ENCODE peak calls at places on chromosomes 4 and X, in ten cellular contexts. N, I, W, Z, P, Q, L, U, A and F are unnamed samples.
A peak's percentile ranks its signal among the peaks of the same experiment; 100 is the strongest.

GRCh38 chr4:154560824-154561231 is 2.0 kb upstream of the FGB start:
- DNase-seq in I (no peak), Z (no peak), N (no peak), L (no peak), U (no peak), Q (no peak), P (no peak), W (no peak), A (no peak), F (no peak)

GRCh38 chr4:104989363-104989762 is 157.3 kb upstream of the TET2 start:
- DNase-seq in N (no peak), Q (no peak), A (no peak), P (no peak), Z (no peak), L (no peak), U (no peak), I (no peak), W (peak; percentile 4), F (no peak)

GRCh38 chr4:48173055-48173991 is 39.3 kb upstream of the TXK start:
- DNase-seq in L (no peak), U (no peak), Q (peak; percentile 41), Z (no peak), I (no peak), N (peak; percentile 89), A (no peak), P (peak; percentile 88), W (peak; percentile 36), F (no peak)

GRCh38 chr4:11189756-11190155 is 238.9 kb downstream of the HS3ST1 start:
- DNase-seq in Q (no peak), P (peak; percentile 48), Z (no peak), A (no peak), U (no peak), L (no peak), N (no peak), I (no peak), W (no peak), F (no peak)

GRCh38 chr4:185396724-185397402 is at the start of gene ANKRD37:
- DNase-seq in U (peak; percentile 35), I (no peak), Q (peak; percentile 42), A (no peak), W (no peak), L (no peak), Z (peak; percentile 62), P (peak; percentile 76), N (peak; percentile 45), F (no peak)

GRCh38 chr4:113762851-113763172 is 1.3 kb upstream of the CAMK2D start:
- DNase-seq in A (no peak), W (no peak), P (no peak), L (no peak), Q (no peak), U (no peak), N (no peak), I (no peak), Z (no peak), F (no peak)

GRCh38 chr4:138898282-138898681 is 117.3 kb upstream of the NOCT start:
- DNase-seq in I (no peak), N (peak; percentile 78), A (no peak), W (no peak), Z (no peak), L (no peak), U (no peak), P (peak; percentile 39), Q (no peak), F (peak; percentile 25)

GRCh38 chrX:39677987-39678840 is 419.5 kb downstream of the BCOR start:
- DNase-seq in I (no peak), P (no peak), U (no peak), A (no peak), W (no peak), N (no peak), L (no peak), Z (no peak), Q (no peak), F (no peak)

GRCh38 chr4:53050361-53050774 is 188.3 kb downstream of the RASL11B start:
- DNase-seq in N (no peak), Q (no peak), P (no peak), L (no peak), Z (no peak), W (no peak), A (no peak), I (no peak), U (no peak), F (no peak)

GRCh38 chr4:53055716-53056413 is 193.7 kb downstream of the RASL11B start:
- DNase-seq in Z (no peak), I (no peak), W (no peak), L (no peak), N (no peak), P (no peak), Q (no peak), U (no peak), A (no peak), F (no peak)

GRCh38 chr4:53059253-53059652 is 197.1 kb downstream of the RASL11B start:
- DNase-seq in U (no peak), L (no peak), Q (no peak), Z (no peak), A (no peak), P (no peak), N (no peak), W (no peak), I (no peak), F (no peak)

GRCh38 chr4:53057679-53058078 is 195.6 kb downstream of the RASL11B start:
- DNase-seq in Q (no peak), W (no peak), A (no peak), L (no peak), P (no peak), Z (no peak), I (no peak), N (no peak), U (no peak), F (no peak)

DNA sequence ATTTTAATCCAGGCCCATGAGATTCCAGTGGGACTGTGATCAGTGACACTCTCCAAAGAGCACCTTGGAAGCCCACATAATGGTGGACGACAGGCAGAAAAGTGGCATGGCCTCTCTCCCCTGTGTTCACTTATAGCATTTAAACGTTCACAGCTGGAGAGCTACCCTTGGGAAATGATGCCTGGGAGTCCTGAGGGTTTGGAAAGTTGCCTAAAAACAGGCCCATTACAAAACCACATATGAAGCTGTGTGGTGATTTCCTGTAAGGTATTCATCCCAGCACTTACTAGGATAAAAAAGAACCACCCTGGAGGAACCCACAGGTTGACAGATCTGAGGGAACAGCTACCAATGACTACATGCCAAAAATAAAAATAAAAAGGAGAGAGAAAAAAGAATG is 193.2 kb downstream of the RASL11B start:
- DNase-seq in W (peak; percentile 59), Z (no peak), Q (no peak), U (no peak), L (no peak), N (peak; percentile 68), P (no peak), A (no peak), I (no peak), F (no peak)
- H3K27ac ChIP-seq in W (no peak overlapping the region), Z (no peak overlapping the region), Q (no peak overlapping the region), U (no peak overlapping the region), L (no peak overlapping the region), N (no peak overlapping the region), P (no peak overlapping the region), A (peak overlapping the region; percentile 59), I (no peak overlapping the region), F (no peak overlapping the region)

GRCh38 chr4:87803421-87803820 is 4.1 kb downstream of the IBSP start:
- DNase-seq in U (no peak), I (no peak), N (no peak), L (no peak), W (no peak), Z (no peak), Q (no peak), P (no peak), A (no peak), F (no peak)

GRCh38 chr4:87804871-87805270 is 5.5 kb downstream of the IBSP start:
- DNase-seq in I (no peak), W (no peak), U (no peak), L (no peak), P (no peak), N (no peak), A (no peak), Q (no peak), Z (no peak), F (no peak)

GRCh38 chr4:87805971-87806370 is 6.6 kb downstream of the IBSP start:
- DNase-seq in A (no peak), P (no peak), Q (no peak), W (no peak), N (peak; percentile 37), L (no peak), Z (no peak), U (no peak), I (no peak), F (no peak)

GRCh38 chr4:87807402-87807801 is 8.0 kb downstream of the IBSP start:
- DNase-seq in Q (no peak), U (no peak), I (no peak), P (no peak), W (no peak), N (no peak), Z (no peak), L (no peak), A (no peak), F (no peak)

DNA sequence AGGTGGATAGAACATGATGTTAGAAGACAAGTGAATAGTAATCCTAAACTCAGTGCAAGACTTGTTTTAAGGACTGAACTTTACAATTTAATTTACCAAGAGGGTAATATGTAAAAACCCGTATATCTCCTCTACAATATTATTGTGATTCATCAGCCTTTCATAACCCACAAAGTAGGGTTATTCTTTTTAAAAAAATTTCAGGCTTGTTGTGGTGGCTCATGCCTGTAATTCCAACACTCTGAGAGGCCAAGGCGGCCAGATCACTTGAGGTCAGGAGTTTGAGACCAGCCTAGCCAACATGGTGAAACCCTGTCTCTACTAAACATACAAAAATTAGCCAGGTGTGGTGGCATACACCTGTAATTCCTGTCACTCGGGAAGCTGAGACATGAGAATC is 7.2 kb downstream of the IBSP start:
- DNase-seq in U (no peak), Q (no peak), L (no peak), I (no peak), Z (no peak), N (no peak), P (no peak), A (no peak), W (peak; percentile 1), F (no peak)
- H3K4me3 ChIP-seq in U (no peak overlapping the region), Q (no peak overlapping the region), L (no peak overlapping the region), I (no peak overlapping the region), Z (no peak overlapping the region), N (no peak overlapping the region), P (no peak overlapping the region), A (no peak overlapping the region), W (no peak overlapping the region), F (no peak overlapping the region)

GRCh38 chr4:140940589-140940988 is 184.4 kb upstream of the TBC1D9 start:
- DNase-seq in I (no peak), U (no peak), A (no peak), P (no peak), Z (no peak), N (no peak), W (no peak), Q (no peak), L (no peak), F (no peak)
- H3K27ac ChIP-seq in I (no peak overlapping the region), U (no peak overlapping the region), A (no peak overlapping the region), P (no peak overlapping the region), Z (no peak overlapping the region), N (no peak overlapping the region), W (no peak overlapping the region), Q (no peak overlapping the region), L (peak overlapping the region; percentile 38), F (no peak overlapping the region)

GRCh38 chr4:120536884-120537283 is 385.6 kb downstream of the PRDM5 start:
- DNase-seq in Q (no peak), L (no peak), W (no peak), I (no peak), N (no peak), U (no peak), P (no peak), A (no peak), Z (no peak), F (no peak)
- H3K4me3 ChIP-seq in Q (no peak overlapping the region), L (no peak overlapping the region), W (no peak overlapping the region), I (no peak overlapping the region), N (no peak overlapping the region), U (no peak overlapping the region), P (no peak overlapping the region), A (no peak overlapping the region), Z (no peak overlapping the region), F (no peak overlapping the region)